ENCODE peak calls at places on chromosomes 5 and 9, in five cellular contexts. R is left ventricle myocardium inferior; T is Karpas-422; V is Peyer's patch; D is naive thymus-derived CD4-positive, alpha-beta T cell. G is an unnamed sample. For H3K27me3, the result is how much of the 10 kb centered on the place peaks cover.

GRCh38 chr9:113913426-113914195 is 37.5 kb downstream of the ZNF618 start:
- DNase-seq in R (no peak), T (no peak), V (no peak), D (no peak), G (peak)

GRCh38 chr5:14216902-14217301 is 73.8 kb downstream of the TRIO start:
- DNase-seq in R (no peak), T (no peak), V (no peak), D (no peak), G (no peak)

GRCh38 chr9:34500623-34501267 is 22.0 kb downstream of the ENHO start:
- DNase-seq in R (peak), T (peak), V (peak), D (peak), G (peak)

GRCh38 chr5:133993152-133993548 is 11.6 kb downstream of the VDAC1 start:
- DNase-seq in R (no peak), T (no peak), V (no peak), D (no peak), G (no peak)

GRCh38 chr9:93601666-93602065 is 25.3 kb downstream of the PHF2 start:
- DNase-seq in R (no peak), T (no peak), V (peak), D (no peak), G (no peak)

GRCh38 chr5:28516657-28517175 is 1478.3 kb upstream of the CDH9 start:
- DNase-seq in R (no peak), T (no peak), V (no peak), D (no peak), G (no peak)

GRCh38 chr5:134813407-134813806 is 32.4 kb upstream of the C5orf24 start:
- DNase-seq in R (no peak), T (no peak), V (no peak), D (no peak), G (no peak)

GRCh38 chr9:16120727-16121126 is 567.9 kb downstream of the CCDC171 start:
- DNase-seq in R (no peak), T (no peak), V (no peak), D (no peak), G (no peak)

GRCh38 chr5:88251048-88251711 is 17.5 kb downstream of the TMEM161B start:
- DNase-seq in R (no peak), T (no peak), V (no peak), D (no peak), G (no peak)

GRCh38 chr9:122088880-122089567 is 4.1 kb downstream of the TTLL11 start:
- DNase-seq in R (no peak), T (no peak), V (no peak), D (no peak), G (no peak)

GRCh38 chr9:122091682-122092592 is 1.2 kb downstream of the TTLL11 start:
- DNase-seq in R (no peak), T (peak), V (no peak), D (peak), G (no peak)

GRCh38 chr9:122092611-122093506 is at the start of gene TTLL11:
- DNase-seq in R (peak), T (peak), V (peak), D (peak), G (peak)

GRCh38 chr9:122090287-122090883 is 2.7 kb downstream of the TTLL11 start:
- DNase-seq in R (no peak), T (no peak), V (no peak), D (no peak), G (no peak)

DNA sequence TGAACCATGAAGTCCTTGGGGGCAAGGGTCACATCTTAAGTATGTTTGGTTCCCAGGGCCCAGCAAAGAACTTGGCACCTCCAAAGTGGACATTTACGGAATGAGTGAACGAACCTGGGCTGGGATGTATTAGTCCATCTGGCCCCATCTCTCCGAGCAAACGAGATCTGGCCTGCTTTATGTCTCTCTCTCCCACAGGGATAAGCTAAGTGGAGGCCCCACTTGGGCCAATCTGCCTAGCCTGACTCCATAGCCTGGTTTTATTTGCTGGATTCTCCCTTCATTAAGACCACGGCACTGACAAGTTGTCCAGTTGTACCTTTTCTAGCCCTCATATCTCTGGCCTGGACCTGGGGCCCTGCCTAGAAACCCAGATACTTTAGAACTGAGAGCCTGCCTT is 2.1 kb downstream of the TTLL11 start:
- DNase-seq in R (no peak), T (no peak), V (no peak), D (no peak), G (no peak)
- H3K27me3 ChIP-seq in R (under half), T (under half), V (under half), D (under half), G (under half)

GRCh38 chr9:106918825-106919509 is 56.0 kb downstream of the ZNF462 start:
- DNase-seq in R (no peak), T (no peak), V (no peak), D (no peak), G (no peak)

GRCh38 chr9:106920091-106920490 is 57.1 kb downstream of the ZNF462 start:
- DNase-seq in R (no peak), T (no peak), V (no peak), D (no peak), G (no peak)

GRCh38 chr9:106921989-106922388 is 59.0 kb downstream of the ZNF462 start:
- DNase-seq in R (no peak), T (no peak), V (no peak), D (no peak), G (no peak)

GRCh38 chr9:106920701-106921283 is 57.8 kb downstream of the ZNF462 start:
- DNase-seq in R (no peak), T (no peak), V (peak), D (no peak), G (no peak)

GRCh38 chr9:106921341-106921899 is 58.5 kb downstream of the ZNF462 start:
- DNase-seq in R (no peak), T (peak), V (peak), D (peak), G (peak)
- H3K4me3 ChIP-seq in R (peak), T (no peak), V (no peak), D (no peak), G (no peak)

GRCh38 chr9:18728642-18729041 is 254.7 kb downstream of the ADAMTSL1 start:
- DNase-seq in R (no peak), T (no peak), V (no peak), D (no peak), G (no peak)

GRCh38 chr9:18730241-18730640 is 256.3 kb downstream of the ADAMTSL1 start:
- DNase-seq in R (no peak), T (no peak), V (no peak), D (no peak), G (no peak)

GRCh38 chr9:18726546-18726945 is 252.6 kb downstream of the ADAMTSL1 start:
- DNase-seq in R (no peak), T (no peak), V (no peak), D (no peak), G (no peak)

GRCh38 chr9:18723366-18723765 is 249.4 kb downstream of the ADAMTSL1 start:
- DNase-seq in R (no peak), T (no peak), V (no peak), D (no peak), G (no peak)

DNA sequence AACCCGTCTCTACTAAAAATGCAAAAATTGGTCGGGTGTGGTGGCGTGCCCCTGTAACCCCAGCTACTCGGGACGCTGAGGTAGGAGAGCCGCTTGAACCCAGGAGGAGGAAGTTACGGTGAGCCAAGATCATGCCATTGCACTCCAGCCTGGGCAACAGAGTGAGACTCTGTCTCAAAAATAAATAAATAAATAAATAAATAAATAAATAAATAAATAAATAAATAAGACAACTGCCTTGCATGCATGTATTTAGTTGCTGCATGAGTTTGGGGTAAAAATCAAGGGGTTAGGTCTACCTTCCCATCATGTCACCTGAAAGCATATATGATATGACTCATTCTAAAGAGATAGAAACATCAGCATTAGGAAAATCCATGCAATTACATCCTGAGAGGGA is 254.0 kb downstream of the ADAMTSL1 start:
- DNase-seq in R (no peak), T (no peak), V (no peak), D (no peak), G (no peak)
- H3K27me3 ChIP-seq in R (under half), T (under half), V (under half), D (under half), G (under half)

DNA sequence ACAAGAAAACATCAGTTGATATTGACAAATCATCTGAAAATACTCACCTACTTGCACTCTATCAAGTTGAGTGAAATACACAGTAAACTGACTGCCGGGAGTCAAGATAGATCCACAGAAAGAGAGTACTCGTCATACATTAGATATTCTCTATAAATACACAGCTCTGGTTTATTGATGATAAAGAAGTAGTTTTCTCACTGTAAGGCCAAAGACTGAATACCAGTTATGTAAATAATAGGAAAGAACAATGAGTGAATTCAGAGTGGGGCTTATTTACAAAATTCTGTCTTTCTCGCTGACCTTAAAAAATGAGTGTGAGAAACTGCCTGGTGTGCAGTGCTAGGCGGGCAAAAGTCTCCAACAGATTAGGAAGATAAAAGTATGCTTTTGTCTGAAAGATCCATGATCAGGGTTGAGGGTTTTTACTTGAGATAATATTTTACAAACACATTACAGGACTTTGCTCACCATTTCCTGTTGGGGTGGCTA is 341.0 kb downstream of the KCTD16 start:
- DNase-seq in R (no peak), T (no peak), V (no peak), D (no peak), G (no peak)
- H3K4me3 ChIP-seq in R (no peak), T (no peak), V (no peak), D (no peak), G (no peak)

GRCh38 chr5:37836173-37837100 is 3.4 kb downstream of the GDNF start:
- DNase-seq in R (peak), T (no peak), V (no peak), D (no peak), G (no peak)

GRCh38 chr5:37837101-37838032 is 2.5 kb downstream of the GDNF start:
- DNase-seq in R (peak), T (peak), V (peak), D (peak), G (peak)

GRCh38 chr5:37834542-37835399 is 5.1 kb downstream of the GDNF start:
- DNase-seq in R (no peak), T (no peak), V (no peak), D (no peak), G (no peak)

GRCh38 chr5:37833990-37834389 is 5.9 kb downstream of the GDNF start:
- DNase-seq in R (no peak), T (no peak), V (no peak), D (no peak), G (no peak)

DNA sequence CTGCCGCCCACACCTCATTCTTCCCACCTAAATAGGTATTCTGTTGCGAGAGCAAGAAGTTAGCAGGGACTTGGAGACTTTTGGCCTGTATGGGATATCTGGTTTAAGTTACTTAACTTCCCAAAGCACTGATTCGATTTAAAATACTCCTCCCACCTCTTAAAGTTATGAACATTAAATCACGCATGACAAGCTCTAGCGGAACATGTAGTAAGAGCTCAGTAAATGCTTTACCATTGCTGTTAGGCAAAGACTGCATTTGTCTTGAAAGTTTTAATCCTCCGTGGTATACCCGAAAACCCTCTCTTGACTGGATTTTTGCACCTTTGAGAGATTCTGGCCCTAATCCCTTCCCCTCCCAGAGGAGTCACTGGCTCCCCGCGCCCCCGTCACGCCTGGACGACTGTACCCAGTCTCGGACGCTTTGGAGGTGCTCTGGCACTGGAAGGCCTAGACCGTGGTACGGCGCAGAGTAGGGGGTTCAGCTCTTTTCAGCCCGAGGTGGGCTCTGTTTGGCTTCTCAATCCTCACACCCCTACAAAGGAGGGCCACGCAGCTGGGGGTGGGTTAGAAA is 4.4 kb downstream of the GDNF start:
- DNase-seq in R (no peak), T (no peak), V (no peak), D (no peak), G (no peak)
- H3K27me3 ChIP-seq in R (half or more), T (under half), V (under half), D (under half), G (under half)

DNA sequence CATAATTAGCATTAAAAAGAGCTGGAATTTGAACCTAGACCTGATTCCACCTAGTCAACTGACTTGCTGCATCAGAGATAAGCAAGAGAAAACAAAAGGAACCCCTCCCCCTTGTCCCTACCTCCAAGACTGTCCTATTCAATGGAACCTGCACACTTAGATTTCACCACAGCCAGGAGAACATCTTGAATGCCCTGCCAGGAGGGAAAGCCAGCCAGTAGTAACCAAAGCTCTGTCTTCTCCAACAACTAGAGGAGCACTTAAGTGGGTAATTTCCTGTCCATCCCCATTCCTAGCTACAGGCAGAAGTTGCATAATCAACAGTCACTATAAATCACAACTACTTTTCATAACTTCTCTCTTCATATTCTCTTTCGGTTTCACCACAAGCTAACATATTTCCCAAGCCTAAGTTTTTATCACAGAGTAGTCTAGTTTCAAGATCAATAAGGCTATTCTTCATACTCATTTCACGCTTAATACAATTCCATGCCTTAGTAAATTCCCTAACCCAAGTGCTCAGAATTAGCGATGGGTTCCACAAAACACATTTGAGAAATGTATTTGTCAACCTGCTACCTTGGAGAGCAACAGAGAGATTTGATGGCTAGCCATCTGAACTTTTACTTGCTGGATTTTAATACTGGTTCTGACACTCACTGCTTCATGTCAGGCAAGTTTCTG is 2.2 kb downstream of the DENND1A start:
- DNase-seq in R (no peak), T (peak), V (peak), D (no peak), G (peak)
- H3K4me3 ChIP-seq in R (peak), T (peak), V (no peak), D (no peak), G (no peak)

DNA sequence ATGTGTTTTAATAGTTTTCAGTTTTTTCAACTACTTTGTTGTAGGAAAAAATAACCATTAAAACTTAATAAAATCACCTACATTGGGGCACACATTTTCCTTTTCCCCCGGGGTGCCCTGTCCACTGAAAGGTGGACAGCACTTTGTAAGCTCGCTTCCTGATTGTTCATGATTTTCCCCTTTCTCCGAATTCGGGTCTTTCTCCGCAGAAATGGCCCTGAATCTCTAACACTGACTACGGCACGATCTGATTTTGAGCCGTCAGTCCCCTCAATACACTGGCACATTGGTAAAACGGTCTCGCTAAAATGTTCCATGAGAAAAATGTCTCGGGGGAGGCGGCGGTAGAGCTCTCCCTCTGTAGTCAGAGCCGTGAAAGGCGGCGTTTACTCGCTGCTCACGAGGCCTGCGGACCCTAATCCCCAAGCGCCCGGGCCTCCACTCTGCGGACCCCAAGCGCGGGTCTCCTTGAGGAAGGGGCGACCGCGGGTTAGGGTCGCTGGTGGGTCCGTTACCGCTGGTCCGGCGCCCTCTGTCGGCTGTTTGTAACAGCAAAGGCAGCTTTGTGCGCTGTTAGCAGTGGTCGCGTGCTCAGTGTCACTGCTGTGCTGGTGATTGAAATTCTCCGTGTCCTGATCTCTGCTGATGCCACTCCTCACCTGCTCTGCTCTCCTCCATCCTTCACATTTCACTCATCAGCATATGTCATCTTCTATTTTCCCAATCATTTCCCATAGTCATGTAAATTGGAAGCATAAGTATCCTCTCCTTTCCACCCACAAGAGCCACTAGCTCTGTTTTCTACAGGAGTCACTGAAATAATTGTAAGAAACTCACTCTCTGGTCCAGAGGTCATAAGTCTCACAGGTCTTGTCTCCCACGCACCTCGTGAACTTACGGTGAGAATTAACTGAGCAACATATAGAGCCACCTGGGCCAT is 10.8 kb upstream of the IFNA2 start:
- DNase-seq in R (peak), T (peak), V (peak), D (peak), G (peak)
- H3K27me3 ChIP-seq in R (half or more), T (under half), V (under half), D (under half), G (under half)

DNA sequence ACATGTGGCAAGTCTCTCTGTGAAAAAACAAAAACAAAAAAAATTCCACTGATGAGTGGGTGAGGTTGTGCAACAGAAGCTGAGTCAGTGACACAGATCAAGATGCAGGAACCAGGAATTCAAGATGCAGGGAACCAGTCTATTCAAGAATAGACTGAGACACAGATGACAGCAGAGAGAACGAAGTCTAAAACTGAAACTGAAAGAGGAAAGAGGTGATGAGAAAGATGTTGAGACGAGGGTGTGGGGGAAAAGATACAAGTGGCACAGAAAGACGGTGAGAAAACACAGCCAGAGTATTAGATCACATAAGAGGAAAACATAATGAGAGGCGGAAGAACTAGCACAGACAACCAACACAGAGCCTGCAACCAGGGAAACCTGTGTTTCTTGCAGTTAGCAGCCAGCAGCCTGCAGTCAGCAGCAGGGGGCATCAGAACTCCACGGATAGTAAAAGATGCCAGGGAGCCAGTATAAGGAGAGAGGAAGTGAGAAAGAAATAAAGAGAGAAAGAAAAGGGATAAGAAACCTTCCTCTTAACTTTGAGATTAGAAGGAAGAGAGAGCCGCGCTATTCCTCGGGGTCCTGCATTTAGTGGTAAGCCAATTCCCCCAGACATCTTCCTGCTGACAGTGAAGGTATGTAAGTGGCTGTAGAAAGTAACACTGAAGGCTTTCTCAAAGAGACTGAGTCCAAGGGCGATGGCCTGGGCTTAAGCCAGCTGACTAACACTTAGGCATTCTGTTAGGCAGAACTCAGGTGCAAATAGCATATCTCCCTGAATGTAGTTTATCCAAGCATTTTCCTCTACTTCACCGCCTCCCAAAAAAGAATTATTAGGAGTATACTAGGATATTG is 79.0 kb downstream of the TLR4 start:
- DNase-seq in R (peak), T (peak), V (peak), D (peak), G (peak)
- H3K4me3 ChIP-seq in R (peak), T (peak), V (peak), D (peak), G (no peak)

GRCh38 chr5:140833993-140834392 is at the start of gene PCDHA7:
- DNase-seq in R (no peak), T (no peak), V (no peak), D (no peak), G (no peak)
- H3K27me3 ChIP-seq in R (half or more), T (under half), V (under half), D (under half), G (under half)

GRCh38 chr9:133788819-133789733 is 50.9 kb upstream of the SARDH start:
- DNase-seq in R (peak), T (no peak), V (peak), D (no peak), G (peak)
- H3K4me3 ChIP-seq in R (peak), T (no peak), V (no peak), D (no peak), G (no peak)